ENCODE peak calls at places on chromosomes 2 and 18, in four cellular contexts. Y is K562, T is IMR-90, U is GM12878. S is an unnamed sample.

GRCh38 chr18:54928236-54928635 is 31.0 kb downstream of the CCDC68 start:
- DNase-seq in Y (no peak), T (peak), U (no peak), S (no peak)

GRCh38 chr2:788227-789032 is 111.2 kb upstream of the TMEM18 start:
- DNase-seq in Y (no peak), T (no peak), U (no peak), S (no peak)

GRCh38 chr2:219252900-219253752 is at the start of gene TUBA4B:
- DNase-seq in Y (peak), T (peak), U (no peak), S (peak)

GRCh38 chr18:23669804-23670203 is 7.1 kb upstream of the ANKRD29 start:
- DNase-seq in Y (no peak), T (no peak), U (no peak), S (no peak)

GRCh38 chr2:112644155-112644932 is 1.4 kb upstream of the SLC20A1 start:
- DNase-seq in Y (no peak), T (no peak), U (no peak), S (no peak)

GRCh38 chr18:64183674-64184073 is 34.8 kb upstream of the LINC00305 start:
- DNase-seq in Y (no peak), T (no peak), U (no peak), S (no peak)

GRCh38 chr2:150909090-150909489 is 352.6 kb downstream of the RBM43 start:
- DNase-seq in Y (no peak), T (no peak), U (no peak), S (no peak)

GRCh38 chr2:109208071-109208950 is 79.3 kb downstream of the SH3RF3 start:
- DNase-seq in Y (no peak), T (peak), U (no peak), S (no peak)

GRCh38 chr2:177573120-177573519 is 180.5 kb downstream of the AGPS start:
- DNase-seq in Y (no peak), T (peak), U (no peak), S (no peak)

GRCh38 chr2:81545626-81546025 is 1241.1 kb upstream of the LRRTM1 start:
- DNase-seq in Y (no peak), T (no peak), U (no peak), S (no peak)
- TF ChIP-seq FOS in Y (no peak), T (no peak), U (no peak), S (no peak)

GRCh38 chr2:127453013-127453391 is 34.8 kb downstream of the PROC start:
- DNase-seq in Y (no peak), T (no peak), U (no peak), S (no peak)

GRCh38 chr2:127456960-127457359 is 38.7 kb downstream of the PROC start:
- DNase-seq in Y (no peak), T (no peak), U (no peak), S (no peak)

GRCh38 chr2:127453392-127454171 is 35.4 kb downstream of the PROC start:
- DNase-seq in Y (peak), T (no peak), U (no peak), S (peak)

GRCh38 chr2:127455566-127456493 is 37.6 kb downstream of the PROC start:
- DNase-seq in Y (no peak), T (no peak), U (no peak), S (no peak)

DNA sequence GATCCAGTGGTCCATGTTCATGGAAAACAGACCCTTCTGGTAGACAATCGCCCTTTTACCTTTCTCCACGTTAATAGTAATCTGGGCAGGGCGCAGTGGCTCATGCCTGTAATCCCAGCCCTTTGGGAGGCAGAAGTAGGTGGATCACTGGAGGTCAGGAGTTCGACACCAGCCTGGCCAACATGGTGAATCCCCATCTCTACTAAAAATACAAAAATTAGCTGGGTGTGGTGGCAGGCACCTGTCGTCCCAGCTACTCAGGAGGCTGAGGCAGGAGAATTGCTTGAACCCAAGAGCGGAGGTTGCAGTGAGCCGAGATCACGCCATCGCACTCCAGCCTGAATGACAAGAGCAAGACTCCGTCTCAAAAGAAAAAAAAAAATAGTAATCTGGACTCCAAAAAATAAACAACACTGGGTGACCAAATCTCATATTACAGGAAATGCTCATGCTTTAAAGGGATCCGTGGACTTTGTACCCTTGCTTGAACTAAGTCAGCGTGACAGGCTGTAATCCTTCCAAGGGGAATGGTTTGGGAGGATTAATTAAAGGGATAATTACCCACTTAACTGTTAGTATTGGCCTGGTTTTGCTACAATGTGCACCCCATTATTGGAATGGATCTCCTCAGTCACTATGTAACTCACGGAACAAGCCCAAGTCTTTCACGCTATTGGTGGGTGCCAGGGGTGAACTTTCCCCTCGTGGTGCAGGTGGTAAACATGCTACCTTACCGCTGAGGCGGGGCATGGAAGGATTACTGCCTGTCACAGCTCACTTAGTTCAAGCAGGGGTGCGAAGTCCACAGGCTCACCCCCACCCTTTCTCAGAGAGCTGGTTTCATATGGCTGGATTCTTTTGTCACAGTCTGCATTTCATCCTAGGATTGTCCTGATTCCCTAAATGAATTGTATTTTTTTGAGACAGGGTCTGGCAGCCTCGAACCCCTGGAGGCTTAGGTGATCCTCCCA is 36.7 kb downstream of the PROC start:
- DNase-seq in Y (no peak), T (no peak), U (no peak), S (no peak)
- TF ChIP-seq FOS in Y (no peak), T (no peak), U (no peak), S (no peak)

GRCh38 chr2:238597638-238598528 is 171.2 kb downstream of the ASB1 start:
- DNase-seq in Y (no peak), T (no peak), U (no peak), S (no peak)
- TF ChIP-seq FOS in Y (no peak), T (no peak), U (no peak), S (no peak)

GRCh38 chr2:210226186-210226585 is 939 bp upstream of the ACADL start:
- DNase-seq in Y (no peak), T (no peak), U (no peak), S (no peak)

GRCh38 chr2:210227689-210228088 is 2.4 kb upstream of the ACADL start:
- DNase-seq in Y (no peak), T (no peak), U (no peak), S (no peak)

GRCh38 chr2:210222607-210223006 is 2.6 kb downstream of the ACADL start:
- DNase-seq in Y (no peak), T (no peak), U (no peak), S (no peak)

GRCh38 chr2:210225461-210225798 is 183 bp upstream of the ACADL start:
- DNase-seq in Y (no peak), T (no peak), U (no peak), S (peak)

DNA sequence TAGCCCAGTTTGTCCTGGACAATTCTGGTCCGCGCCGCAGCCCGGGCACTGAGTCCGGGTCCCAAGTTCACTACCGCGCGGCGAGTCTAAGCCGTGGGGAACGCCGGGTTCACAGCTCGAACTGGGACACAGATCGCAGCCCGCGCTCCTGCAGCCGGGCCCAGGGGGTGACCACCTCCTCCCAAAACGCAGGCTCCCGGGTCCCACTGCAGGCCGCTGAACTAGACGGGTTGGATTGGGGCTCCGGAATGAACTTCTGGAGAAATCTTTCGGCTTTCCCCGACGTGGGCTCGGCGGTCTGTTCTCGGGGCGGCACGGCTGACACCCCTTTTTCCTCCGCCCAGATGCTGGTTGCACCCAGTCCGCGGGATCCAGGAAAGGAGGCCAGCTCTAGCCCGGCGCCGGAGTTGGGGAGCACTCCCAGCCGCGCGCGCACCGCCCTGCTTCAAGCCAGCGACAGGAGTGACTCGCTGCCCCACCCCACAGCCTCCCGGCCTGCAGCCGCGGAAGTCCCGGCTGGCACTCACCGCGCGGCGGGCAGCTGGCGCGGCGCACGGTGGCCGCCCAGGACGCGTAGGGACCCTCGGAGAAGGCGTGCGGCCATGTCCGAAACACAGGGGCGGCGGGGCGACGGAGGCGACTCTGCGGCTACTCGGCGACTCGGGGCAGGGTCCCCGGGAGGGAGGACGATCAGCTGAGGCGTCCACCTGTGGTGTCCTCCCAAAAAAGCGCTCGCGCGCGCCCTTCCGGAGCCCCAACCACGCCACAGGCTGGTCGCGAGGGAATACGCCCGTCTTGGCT is at the start of gene ACADL:
- DNase-seq in Y (peak), T (no peak), U (no peak), S (peak)
- TF ChIP-seq FOS in Y (no peak), T (no peak), U (no peak), S (no peak)

GRCh38 chr2:16860627-16861026 is 195.0 kb upstream of the CYRIA start:
- DNase-seq in Y (no peak), T (no peak), U (no peak), S (no peak)

GRCh38 chr2:16862474-16862873 is 196.8 kb upstream of the CYRIA start:
- DNase-seq in Y (no peak), T (no peak), U (no peak), S (no peak)

DNA sequence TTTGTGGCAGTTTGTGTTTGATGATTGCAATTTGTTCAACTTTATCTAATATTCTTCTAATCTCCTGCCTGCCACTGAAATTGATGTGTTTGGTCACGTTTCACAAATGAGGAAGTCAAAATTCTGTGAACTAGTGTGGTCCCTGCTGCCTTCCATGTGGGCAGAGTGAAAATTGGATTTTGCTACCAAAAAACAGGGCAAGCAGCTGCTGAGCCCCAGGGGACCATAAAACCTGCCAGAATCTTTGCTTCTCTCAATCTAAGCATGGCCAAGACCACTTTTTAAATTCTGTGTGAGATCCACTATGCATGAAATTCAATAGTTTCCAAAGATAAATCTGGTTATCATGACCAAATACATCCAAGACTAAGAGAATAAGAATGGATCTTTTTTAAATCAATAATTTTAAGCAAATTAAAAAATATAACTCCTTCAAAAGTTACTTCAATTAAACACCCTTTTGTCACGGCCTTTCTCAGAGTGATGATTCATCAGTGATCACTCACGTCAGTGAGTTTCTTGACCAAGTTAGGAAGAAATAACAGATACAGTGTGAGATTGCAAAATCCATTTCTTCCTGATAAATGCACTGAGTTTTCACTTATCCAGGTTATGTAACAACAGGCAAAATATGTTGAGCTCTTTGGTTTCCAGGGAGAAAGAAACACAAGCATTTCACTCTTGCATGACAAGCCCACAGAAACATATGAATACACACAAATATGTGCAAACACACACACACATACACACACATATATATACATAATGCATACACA is 195.7 kb upstream of the CYRIA start:
- DNase-seq in Y (no peak), T (no peak), U (no peak), S (no peak)
- TF ChIP-seq FOS in Y (no peak), T (no peak), U (no peak), S (no peak)

GRCh38 chr18:45155526-45155925 is 459.8 kb upstream of the SLC14A2 start:
- DNase-seq in Y (no peak), T (no peak), U (no peak), S (no peak)

GRCh38 chr18:45161850-45162249 is 453.4 kb upstream of the SLC14A2 start:
- DNase-seq in Y (no peak), T (no peak), U (peak), S (no peak)

GRCh38 chr18:45151645-45152044 is 463.6 kb upstream of the SLC14A2 start:
- DNase-seq in Y (no peak), T (no peak), U (no peak), S (no peak)

DNA sequence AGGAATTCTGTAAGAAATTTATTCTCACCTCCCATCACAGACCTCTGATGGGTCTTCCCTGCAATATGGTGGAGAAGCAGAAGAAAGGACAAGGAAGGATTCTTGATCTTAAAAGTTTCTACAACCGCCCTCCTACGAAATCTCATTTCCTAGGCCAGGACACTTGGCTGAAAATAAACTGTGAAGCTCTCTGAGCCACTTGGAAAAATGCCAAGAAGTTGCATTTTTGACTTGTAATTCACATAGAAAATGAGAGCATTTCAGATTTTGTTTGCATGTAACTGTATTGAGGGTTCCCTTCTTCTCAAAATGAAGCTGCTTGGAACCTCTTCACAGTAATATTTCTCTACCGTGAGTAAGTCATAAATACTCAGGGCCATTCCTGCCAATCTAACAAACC is 458.3 kb upstream of the SLC14A2 start:
- DNase-seq in Y (no peak), T (peak), U (no peak), S (no peak)
- TF ChIP-seq FOS in Y (no peak), T (no peak), U (no peak), S (no peak)

DNA sequence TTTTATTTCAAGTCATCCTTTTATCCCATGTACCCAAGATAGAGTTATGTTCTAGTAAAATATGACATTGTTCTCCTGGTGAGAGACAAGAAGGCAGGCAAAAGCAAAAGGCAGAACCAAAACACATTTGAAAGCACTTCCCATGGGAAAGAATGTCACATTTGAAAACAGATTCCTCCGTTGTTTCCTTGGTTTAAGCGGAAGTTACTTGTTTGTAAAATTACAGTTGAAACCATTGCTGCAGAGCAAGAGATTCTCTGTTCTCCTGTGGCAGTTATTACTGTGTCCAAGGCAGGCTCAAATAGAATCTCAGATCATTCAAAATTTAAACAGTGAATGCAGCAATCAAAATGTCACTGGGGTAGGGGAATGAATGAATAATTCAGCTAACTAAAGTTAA is 149.6 kb downstream of the MTCL1 start:
- DNase-seq in Y (no peak), T (peak), U (no peak), S (no peak)
- TF ChIP-seq FOS in Y (no peak), T (no peak), U (no peak), S (no peak)

GRCh38 chr2:224334083-224334482 is 67.8 kb downstream of the FAM124B start:
- DNase-seq in Y (no peak), T (no peak), U (no peak), S (no peak)

GRCh38 chr2:224331698-224332097 is 70.2 kb downstream of the FAM124B start:
- DNase-seq in Y (no peak), T (no peak), U (no peak), S (no peak)

GRCh38 chr2:224328798-224329197 is 73.1 kb downstream of the FAM124B start:
- DNase-seq in Y (no peak), T (no peak), U (no peak), S (no peak)

GRCh38 chr2:224333631-224334030 is 68.3 kb downstream of the FAM124B start:
- DNase-seq in Y (no peak), T (no peak), U (no peak), S (no peak)
- TF ChIP-seq FOS in Y (no peak), T (no peak), U (no peak), S (no peak)

DNA sequence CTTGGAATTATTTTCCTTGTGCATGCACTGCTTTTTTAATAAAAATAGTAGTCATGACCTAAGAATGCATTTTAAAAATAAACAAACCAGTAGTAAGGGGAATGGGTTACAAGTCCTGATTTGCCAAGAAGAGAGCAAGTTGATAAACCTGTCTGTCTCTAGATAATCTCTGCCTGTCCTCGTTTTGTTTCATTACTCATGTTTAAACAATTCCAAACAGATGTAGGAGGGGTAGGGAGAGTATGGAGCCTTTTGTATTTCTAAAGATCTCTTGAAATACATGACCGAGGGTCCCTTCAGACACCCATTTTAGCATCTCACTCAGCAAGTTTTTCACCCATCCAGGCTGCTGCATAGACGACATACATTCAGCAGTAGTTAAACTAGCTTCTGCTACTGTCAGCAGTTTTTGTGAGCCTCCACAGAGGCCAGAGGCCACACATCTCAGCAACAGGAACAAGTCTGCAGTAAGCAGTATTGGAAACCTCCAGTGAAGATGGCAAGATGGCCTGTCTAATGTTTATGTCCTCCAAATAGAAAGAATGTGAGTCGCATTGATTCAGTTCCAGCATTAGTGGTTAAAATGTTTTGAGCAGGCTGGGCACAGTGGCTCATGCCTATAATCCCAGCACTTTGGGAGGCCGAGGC is 2.3 kb upstream of the EXOC6B start:
- DNase-seq in Y (no peak), T (peak), U (no peak), S (peak)
- TF ChIP-seq FOS in Y (no peak), T (peak), U (no peak), S (peak)

DNA sequence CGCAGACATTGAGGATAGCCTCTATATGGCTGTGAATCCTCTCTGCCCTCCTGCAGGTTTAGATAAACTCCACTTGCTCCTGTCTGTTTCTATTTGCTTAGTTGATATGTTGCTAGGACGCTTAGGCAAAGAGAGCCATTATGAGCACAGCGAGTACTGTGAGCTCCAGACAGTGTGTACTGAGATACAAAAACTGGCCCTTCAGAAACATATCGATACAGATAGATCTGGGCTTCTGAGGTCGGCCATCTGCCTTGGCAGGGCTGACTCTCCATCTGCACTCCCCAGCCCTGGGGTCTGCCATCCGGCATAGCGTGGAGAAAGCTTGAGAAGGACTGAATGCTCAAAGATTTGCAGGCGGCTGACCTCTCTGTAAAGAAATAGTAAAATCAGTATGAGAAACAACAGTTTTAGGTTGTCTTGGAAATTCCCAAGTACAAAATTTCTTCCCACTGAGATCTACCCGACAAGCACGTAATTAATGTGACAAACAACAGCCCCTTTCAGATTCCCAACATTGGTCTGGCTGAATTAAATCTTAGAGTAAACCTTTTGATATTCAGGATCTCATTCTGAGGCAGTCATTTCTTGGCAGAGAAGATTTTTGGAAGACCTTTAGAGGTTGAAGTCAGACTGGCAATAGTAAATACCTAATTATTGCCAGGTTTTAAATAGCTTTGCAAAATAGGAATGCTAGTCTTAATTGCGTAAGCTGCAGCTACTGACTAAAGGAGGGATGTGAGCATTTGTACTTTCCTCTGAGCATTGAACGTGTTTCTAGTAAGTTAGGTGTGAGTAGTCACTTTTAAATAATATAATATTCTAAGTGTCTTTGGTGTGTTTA is 127.4 kb downstream of the CHST9 start:
- DNase-seq in Y (no peak), T (no peak), U (no peak), S (no peak)
- TF ChIP-seq FOS in Y (no peak), T (no peak), U (no peak), S (no peak)

S was measured in endothelial cell of umbilical vein.